ENCODE peak calls at places on chromosome 17, in seven cellular contexts. P, R, I, Z, G, C and Y are unnamed samples.

GRCh38 chr17:73342057-73342522 is 30.3 kb upstream of the CDC42EP4 start:
- DNase-seq in P (peak; percentile 22), I (no peak), Z (no peak), C (peak; percentile 77), R (peak; percentile 92), G (no peak), Y (no peak)

GRCh38 chr17:64253470-64253869 is 9.6 kb downstream of the TEX2 start:
- DNase-seq in I (no peak), R (no peak), Z (no peak), G (no peak), P (no peak), C (no peak), Y (no peak)

GRCh38 chr17:81635973-81636504 is 873 bp downstream of the NPLOC4 start:
- DNase-seq in C (no peak), G (no peak), R (no peak), P (peak; percentile 10), Z (no peak), I (no peak), Y (no peak)

GRCh38 chr17:50081757-50082156 is 13.4 kb upstream of the PDK2 start:
- DNase-seq in I (no peak), G (no peak), Z (no peak), C (no peak), R (no peak), P (no peak), Y (no peak)

GRCh38 chr17:61619493-61619892 is 28.5 kb upstream of the NACA2 start:
- DNase-seq in Z (no peak), I (no peak), C (no peak), R (no peak), G (no peak), P (no peak), Y (no peak)

GRCh38 chr17:80893604-80894438 is 97.8 kb upstream of the CHMP6 start:
- DNase-seq in R (no peak), Z (no peak), P (no peak), C (no peak), G (no peak), I (no peak), Y (no peak)

GRCh38 chr17:60073621-60074020 is 5.1 kb downstream of the HEATR6 start:
- DNase-seq in I (no peak), G (no peak), Z (no peak), C (no peak), P (no peak), R (no peak), Y (no peak)

GRCh38 chr17:19766421-19767270 is 18.5 kb upstream of the ALDH3A1 start:
- DNase-seq in I (peak; percentile 81), Z (peak; percentile 83), C (peak; percentile 81), G (peak; percentile 65), P (peak; percentile 33), R (peak; percentile 94), Y (peak; percentile 71)

GRCh38 chr17:56297142-56297541 is 143.9 kb downstream of the ANKFN1 start:
- DNase-seq in C (no peak), G (no peak), P (no peak), I (no peak), R (no peak), Z (no peak), Y (no peak)

GRCh38 chr17:76388966-76389888 is 4.8 kb downstream of the SPHK1 start:
- DNase-seq in I (no peak), P (no peak), Z (no peak), G (no peak), R (peak; percentile 83), C (peak; percentile 57), Y (no peak)

GRCh38 chr17:82734987-82735866 is at the start of gene FN3K:
- DNase-seq in R (peak; percentile 98), G (peak; percentile 35), P (no peak), C (peak; percentile 74), Z (no peak), I (peak; percentile 75), Y (peak; percentile 31)